ENCODE peak calls at places on chromosome 1, in eight cellular contexts. One of them, this sample, is unnamed.

GRCh38 chr1:91712981-91713841 is 172.7 kb downstream of the TGFBR3 start:
- DNase-seq in hepatic stellate cell: no peak
- DNase-seq in EL: peak
- DNase-seq in posterior cingulate gyrus: no peak
- DNase-seq in stimulated activated CD4-positive, alpha-beta T cell treated with anti-CD3 and anti-CD28 coated beads, Interleukin-4, amount 100 ng/mL, for 1 hour: peak
- DNase-seq in nephron progenitor cell: no peak
- DNase-seq in CD4-positive, alpha-beta T cell: no peak
- DNase-seq in effector CD4-positive, alpha-beta T cell: no peak
- DNase-seq in this sample: no peak

GRCh38 chr1:87226341-87226760 is 102.3 kb upstream of the LMO4 start:
- DNase-seq in CD4-positive, alpha-beta T cell: no peak
- DNase-seq in nephron progenitor cell: no peak
- DNase-seq in posterior cingulate gyrus: no peak
- DNase-seq in effector CD4-positive, alpha-beta T cell: no peak
- DNase-seq in EL: peak
- DNase-seq in hepatic stellate cell: peak
- DNase-seq in stimulated activated CD4-positive, alpha-beta T cell treated with anti-CD3 and anti-CD28 coated beads, Interleukin-4, amount 100 ng/mL, for 1 hour: no peak
- DNase-seq in this sample: peak

GRCh38 chr1:226217273-226217672 is 6.2 kb upstream of the MIXL1 start:
- DNase-seq in effector CD4-positive, alpha-beta T cell: no peak
- DNase-seq in stimulated activated CD4-positive, alpha-beta T cell treated with anti-CD3 and anti-CD28 coated beads, Interleukin-4, amount 100 ng/mL, for 1 hour: no peak
- DNase-seq in CD4-positive, alpha-beta T cell: no peak
- DNase-seq in EL: peak
- DNase-seq in nephron progenitor cell: no peak
- DNase-seq in hepatic stellate cell: no peak
- DNase-seq in posterior cingulate gyrus: no peak
- DNase-seq in this sample: no peak

GRCh38 chr1:193593355-193593874 is 407.0 kb upstream of the B3GALT2 start:
- DNase-seq in CD4-positive, alpha-beta T cell: no peak
- DNase-seq in nephron progenitor cell: no peak
- DNase-seq in effector CD4-positive, alpha-beta T cell: no peak
- DNase-seq in posterior cingulate gyrus: no peak
- DNase-seq in stimulated activated CD4-positive, alpha-beta T cell treated with anti-CD3 and anti-CD28 coated beads, Interleukin-4, amount 100 ng/mL, for 1 hour: no peak
- DNase-seq in EL: no peak
- DNase-seq in hepatic stellate cell: no peak
- DNase-seq in this sample: no peak

GRCh38 chr1:214337536-214337935 is 56.6 kb downstream of the SMYD2 start:
- DNase-seq in effector CD4-positive, alpha-beta T cell: no peak
- DNase-seq in EL: no peak
- DNase-seq in hepatic stellate cell: peak
- DNase-seq in nephron progenitor cell: no peak
- DNase-seq in CD4-positive, alpha-beta T cell: no peak
- DNase-seq in posterior cingulate gyrus: no peak
- DNase-seq in stimulated activated CD4-positive, alpha-beta T cell treated with anti-CD3 and anti-CD28 coated beads, Interleukin-4, amount 100 ng/mL, for 1 hour: no peak
- DNase-seq in this sample: no peak

GRCh38 chr1:83998205-83998598 is 730 bp downstream of the TTLL7 start:
- DNase-seq in CD4-positive, alpha-beta T cell: no peak
- DNase-seq in EL: no peak
- DNase-seq in stimulated activated CD4-positive, alpha-beta T cell treated with anti-CD3 and anti-CD28 coated beads, Interleukin-4, amount 100 ng/mL, for 1 hour: no peak
- DNase-seq in hepatic stellate cell: peak
- DNase-seq in nephron progenitor cell: no peak
- DNase-seq in posterior cingulate gyrus: no peak
- DNase-seq in effector CD4-positive, alpha-beta T cell: no peak
- DNase-seq in this sample: no peak

GRCh38 chr1:164706596-164706995 is 147.6 kb downstream of the PBX1 start:
- DNase-seq in EL: peak
- DNase-seq in effector CD4-positive, alpha-beta T cell: no peak
- DNase-seq in CD4-positive, alpha-beta T cell: no peak
- DNase-seq in posterior cingulate gyrus: no peak
- DNase-seq in hepatic stellate cell: no peak
- DNase-seq in stimulated activated CD4-positive, alpha-beta T cell treated with anti-CD3 and anti-CD28 coated beads, Interleukin-4, amount 100 ng/mL, for 1 hour: no peak
- DNase-seq in nephron progenitor cell: no peak
- DNase-seq in this sample: no peak

GRCh38 chr1:241531195-241532172 is 694 bp upstream of the KMO start:
- DNase-seq in effector CD4-positive, alpha-beta T cell: no peak
- DNase-seq in EL: peak
- DNase-seq in hepatic stellate cell: no peak
- DNase-seq in CD4-positive, alpha-beta T cell: no peak
- DNase-seq in nephron progenitor cell: peak
- DNase-seq in posterior cingulate gyrus: no peak
- DNase-seq in stimulated activated CD4-positive, alpha-beta T cell treated with anti-CD3 and anti-CD28 coated beads, Interleukin-4, amount 100 ng/mL, for 1 hour: no peak
- DNase-seq in this sample: no peak

GRCh38 chr1:204294371-204294770 is 65.4 kb downstream of the PLEKHA6 start:
- DNase-seq in hepatic stellate cell: peak
- DNase-seq in effector CD4-positive, alpha-beta T cell: no peak
- DNase-seq in nephron progenitor cell: no peak
- DNase-seq in CD4-positive, alpha-beta T cell: no peak
- DNase-seq in posterior cingulate gyrus: no peak
- DNase-seq in EL: peak
- DNase-seq in stimulated activated CD4-positive, alpha-beta T cell treated with anti-CD3 and anti-CD28 coated beads, Interleukin-4, amount 100 ng/mL, for 1 hour: no peak
- DNase-seq in this sample: no peak

GRCh38 chr1:51301152-51301843 is 29.1 kb downstream of the TTC39A start:
- DNase-seq in hepatic stellate cell: no peak
- DNase-seq in stimulated activated CD4-positive, alpha-beta T cell treated with anti-CD3 and anti-CD28 coated beads, Interleukin-4, amount 100 ng/mL, for 1 hour: no peak
- DNase-seq in posterior cingulate gyrus: no peak
- DNase-seq in nephron progenitor cell: no peak
- DNase-seq in CD4-positive, alpha-beta T cell: no peak
- DNase-seq in effector CD4-positive, alpha-beta T cell: no peak
- DNase-seq in EL: no peak
- DNase-seq in this sample: no peak

GRCh38 chr1:115153966-115154557 is 64.8 kb upstream of the TSPAN2 start:
- DNase-seq in CD4-positive, alpha-beta T cell: no peak
- DNase-seq in EL: no peak
- DNase-seq in effector CD4-positive, alpha-beta T cell: no peak
- DNase-seq in posterior cingulate gyrus: no peak
- DNase-seq in hepatic stellate cell: no peak
- DNase-seq in nephron progenitor cell: no peak
- DNase-seq in stimulated activated CD4-positive, alpha-beta T cell treated with anti-CD3 and anti-CD28 coated beads, Interleukin-4, amount 100 ng/mL, for 1 hour: no peak
- DNase-seq in this sample: no peak

GRCh38 chr1:231094421-231094820 is 54.4 kb upstream of the FAM89A start:
- DNase-seq in stimulated activated CD4-positive, alpha-beta T cell treated with anti-CD3 and anti-CD28 coated beads, Interleukin-4, amount 100 ng/mL, for 1 hour: no peak
- DNase-seq in effector CD4-positive, alpha-beta T cell: no peak
- DNase-seq in CD4-positive, alpha-beta T cell: no peak
- DNase-seq in nephron progenitor cell: no peak
- DNase-seq in hepatic stellate cell: no peak
- DNase-seq in EL: no peak
- DNase-seq in posterior cingulate gyrus: no peak
- DNase-seq in this sample: no peak

GRCh38 chr1:54254055-54254454 is 54.1 kb downstream of the MRPL37 start:
- DNase-seq in hepatic stellate cell: no peak
- DNase-seq in effector CD4-positive, alpha-beta T cell: no peak
- DNase-seq in CD4-positive, alpha-beta T cell: no peak
- DNase-seq in nephron progenitor cell: no peak
- DNase-seq in posterior cingulate gyrus: no peak
- DNase-seq in EL: peak
- DNase-seq in stimulated activated CD4-positive, alpha-beta T cell treated with anti-CD3 and anti-CD28 coated beads, Interleukin-4, amount 100 ng/mL, for 1 hour: no peak
- DNase-seq in this sample: peak

GRCh38 chr1:44681905-44682900 is 7.7 kb downstream of the ARMH1 start:
- DNase-seq in stimulated activated CD4-positive, alpha-beta T cell treated with anti-CD3 and anti-CD28 coated beads, Interleukin-4, amount 100 ng/mL, for 1 hour: no peak
- DNase-seq in posterior cingulate gyrus: no peak
- DNase-seq in EL: no peak
- DNase-seq in hepatic stellate cell: no peak
- DNase-seq in effector CD4-positive, alpha-beta T cell: no peak
- DNase-seq in CD4-positive, alpha-beta T cell: no peak
- DNase-seq in nephron progenitor cell: no peak
- DNase-seq in this sample: no peak

GRCh38 chr1:60890664-60891063 is 191.7 kb upstream of the NFIA start:
- DNase-seq in nephron progenitor cell: no peak
- DNase-seq in stimulated activated CD4-positive, alpha-beta T cell treated with anti-CD3 and anti-CD28 coated beads, Interleukin-4, amount 100 ng/mL, for 1 hour: no peak
- DNase-seq in posterior cingulate gyrus: no peak
- DNase-seq in CD4-positive, alpha-beta T cell: no peak
- DNase-seq in hepatic stellate cell: no peak
- DNase-seq in effector CD4-positive, alpha-beta T cell: no peak
- DNase-seq in EL: no peak
- DNase-seq in this sample: no peak

GRCh38 chr1:203638914-203639313 is 12.3 kb downstream of the ATP2B4 start:
- DNase-seq in hepatic stellate cell: no peak
- DNase-seq in effector CD4-positive, alpha-beta T cell: no peak
- DNase-seq in nephron progenitor cell: no peak
- DNase-seq in CD4-positive, alpha-beta T cell: no peak
- DNase-seq in posterior cingulate gyrus: no peak
- DNase-seq in EL: no peak
- DNase-seq in stimulated activated CD4-positive, alpha-beta T cell treated with anti-CD3 and anti-CD28 coated beads, Interleukin-4, amount 100 ng/mL, for 1 hour: no peak
- DNase-seq in this sample: peak

GRCh38 chr1:228010921-228011320 is 4.1 kb downstream of the WNT3A start:
- DNase-seq in hepatic stellate cell: no peak
- DNase-seq in effector CD4-positive, alpha-beta T cell: no peak
- DNase-seq in CD4-positive, alpha-beta T cell: no peak
- DNase-seq in nephron progenitor cell: no peak
- DNase-seq in stimulated activated CD4-positive, alpha-beta T cell treated with anti-CD3 and anti-CD28 coated beads, Interleukin-4, amount 100 ng/mL, for 1 hour: no peak
- DNase-seq in EL: no peak
- DNase-seq in posterior cingulate gyrus: no peak
- DNase-seq in this sample: peak

GRCh38 chr1:235027076-235027861 is 101.4 kb downstream of the TOMM20 start:
- DNase-seq in CD4-positive, alpha-beta T cell: no peak
- DNase-seq in posterior cingulate gyrus: no peak
- DNase-seq in hepatic stellate cell: no peak
- DNase-seq in nephron progenitor cell: no peak
- DNase-seq in EL: no peak
- DNase-seq in effector CD4-positive, alpha-beta T cell: no peak
- DNase-seq in stimulated activated CD4-positive, alpha-beta T cell treated with anti-CD3 and anti-CD28 coated beads, Interleukin-4, amount 100 ng/mL, for 1 hour: no peak
- DNase-seq in this sample: no peak

GRCh38 chr1:59452026-59452425 is 155.1 kb downstream of the FGGY start:
- DNase-seq in nephron progenitor cell: no peak
- DNase-seq in posterior cingulate gyrus: no peak
- DNase-seq in CD4-positive, alpha-beta T cell: no peak
- DNase-seq in hepatic stellate cell: no peak
- DNase-seq in EL: no peak
- DNase-seq in stimulated activated CD4-positive, alpha-beta T cell treated with anti-CD3 and anti-CD28 coated beads, Interleukin-4, amount 100 ng/mL, for 1 hour: no peak
- DNase-seq in effector CD4-positive, alpha-beta T cell: no peak
- DNase-seq in this sample: no peak

GRCh38 chr1:33346921-33347649 is 26.2 kb upstream of the A3GALT2 start:
- DNase-seq in hepatic stellate cell: peak
- DNase-seq in nephron progenitor cell: no peak
- DNase-seq in effector CD4-positive, alpha-beta T cell: no peak
- DNase-seq in EL: peak
- DNase-seq in posterior cingulate gyrus: no peak
- DNase-seq in stimulated activated CD4-positive, alpha-beta T cell treated with anti-CD3 and anti-CD28 coated beads, Interleukin-4, amount 100 ng/mL, for 1 hour: no peak
- DNase-seq in CD4-positive, alpha-beta T cell: no peak
- DNase-seq in this sample: peak

GRCh38 chr1:65309317-65310077 is at the start of gene DNAJC6:
- DNase-seq in nephron progenitor cell: peak
- DNase-seq in hepatic stellate cell: peak
- DNase-seq in posterior cingulate gyrus: peak
- DNase-seq in stimulated activated CD4-positive, alpha-beta T cell treated with anti-CD3 and anti-CD28 coated beads, Interleukin-4, amount 100 ng/mL, for 1 hour: peak
- DNase-seq in EL: peak
- DNase-seq in effector CD4-positive, alpha-beta T cell: no peak
- DNase-seq in CD4-positive, alpha-beta T cell: peak
- DNase-seq in this sample: peak

GRCh38 chr1:220307528-220308100 is 35.4 kb upstream of the RAB3GAP2 start:
- DNase-seq in EL: no peak
- DNase-seq in nephron progenitor cell: no peak
- DNase-seq in hepatic stellate cell: no peak
- DNase-seq in stimulated activated CD4-positive, alpha-beta T cell treated with anti-CD3 and anti-CD28 coated beads, Interleukin-4, amount 100 ng/mL, for 1 hour: no peak
- DNase-seq in effector CD4-positive, alpha-beta T cell: no peak
- DNase-seq in CD4-positive, alpha-beta T cell: no peak
- DNase-seq in posterior cingulate gyrus: no peak
- DNase-seq in this sample: no peak

GRCh38 chr1:159012495-159012894 is 2.8 kb downstream of the IFI16 start:
- DNase-seq in EL: peak
- DNase-seq in effector CD4-positive, alpha-beta T cell: peak
- DNase-seq in hepatic stellate cell: no peak
- DNase-seq in nephron progenitor cell: no peak
- DNase-seq in posterior cingulate gyrus: no peak
- DNase-seq in stimulated activated CD4-positive, alpha-beta T cell treated with anti-CD3 and anti-CD28 coated beads, Interleukin-4, amount 100 ng/mL, for 1 hour: peak
- DNase-seq in CD4-positive, alpha-beta T cell: no peak
- DNase-seq in this sample: no peak

GRCh38 chr1:223860051-223860559 is 14.4 kb upstream of the TP53BP2 start:
- DNase-seq in EL: no peak
- DNase-seq in effector CD4-positive, alpha-beta T cell: no peak
- DNase-seq in CD4-positive, alpha-beta T cell: no peak
- DNase-seq in nephron progenitor cell: no peak
- DNase-seq in stimulated activated CD4-positive, alpha-beta T cell treated with anti-CD3 and anti-CD28 coated beads, Interleukin-4, amount 100 ng/mL, for 1 hour: no peak
- DNase-seq in hepatic stellate cell: no peak
- DNase-seq in posterior cingulate gyrus: no peak
- DNase-seq in this sample: no peak

GRCh38 chr1:201049248-201049831 is 25.8 kb upstream of the KIF21B start:
- DNase-seq in nephron progenitor cell: no peak
- DNase-seq in posterior cingulate gyrus: no peak
- DNase-seq in CD4-positive, alpha-beta T cell: no peak
- DNase-seq in effector CD4-positive, alpha-beta T cell: no peak
- DNase-seq in stimulated activated CD4-positive, alpha-beta T cell treated with anti-CD3 and anti-CD28 coated beads, Interleukin-4, amount 100 ng/mL, for 1 hour: no peak
- DNase-seq in hepatic stellate cell: no peak
- DNase-seq in EL: no peak
- DNase-seq in this sample: no peak